ENCODE peak calls at places on chromosomes 2 and 18, in five cellular contexts. E, S, J, K and G are unnamed samples.

GRCh38 chr18:10417679-10418078 is 36.8 kb upstream of the APCDD1 start:
- DNase-seq in E (no peak), S (no peak), J (no peak), K (no peak), G (no peak)

GRCh38 chr2:152715854-152716428 is 1.3 kb downstream of the PRPF40A start:
- DNase-seq in E (no peak), S (no peak), J (peak), K (no peak), G (no peak)

GRCh38 chr2:6418316-6418715 is 447.4 kb downstream of the CMPK2 start:
- DNase-seq in E (no peak), S (no peak), J (no peak), K (no peak), G (no peak)

GRCh38 chr2:3377279-3377611 is 373 bp downstream of the EIPR1 start:
- DNase-seq in E (no peak), S (no peak), J (peak), K (no peak), G (no peak)

GRCh38 chr2:52976132-52976949 is 791.3 kb upstream of the CHAC2 start:
- DNase-seq in E (peak), S (peak), J (peak), K (no peak), G (no peak)

GRCh38 chr18:47263197-47263827 is 11.9 kb upstream of the SKOR2 start:
- DNase-seq in E (no peak), S (no peak), J (no peak), K (no peak), G (peak)

GRCh38 chr18:72727776-72728175 is 140.0 kb downstream of the NETO1 start:
- DNase-seq in E (no peak), S (no peak), J (no peak), K (no peak), G (no peak)

GRCh38 chr2:26355038-26355995 is 8.7 kb upstream of the ADGRF3 start:
- DNase-seq in E (no peak), S (no peak), J (peak), K (no peak), G (no peak)

GRCh38 chr18:55013685-55014084 is 54.4 kb upstream of the CCDC68 start:
- DNase-seq in E (no peak), S (no peak), J (no peak), K (no peak), G (no peak)

GRCh38 chr2:85669549-85669948 is 1.6 kb upstream of the SFTPB start:
- DNase-seq in E (no peak), S (no peak), J (no peak), K (no peak), G (no peak)

GRCh38 chr2:230267556-230267955 is 42.0 kb downstream of the SP140 start:
- DNase-seq in E (no peak), S (no peak), J (no peak), K (no peak), G (no peak)

GRCh38 chr2:27220091-27220490 is 2.9 kb downstream of the CAD start:
- DNase-seq in E (no peak), S (no peak), J (no peak), K (no peak), G (peak)

GRCh38 chr18:31695989-31696388 is 11.6 kb upstream of the B4GALT6 start:
- DNase-seq in E (no peak), S (no peak), J (no peak), K (no peak), G (no peak)

GRCh38 chr2:46793423-46794416 is 121.9 kb downstream of the MCFD2 start:
- DNase-seq in E (peak), S (no peak), J (no peak), K (no peak), G (no peak)

GRCh38 chr18:38241216-38241615 is 675.6 kb upstream of the CELF4 start:
- DNase-seq in E (no peak), S (no peak), J (no peak), K (no peak), G (no peak)

GRCh38 chr2:46985512-46985911 is 69.9 kb upstream of the MCFD2 start:
- DNase-seq in E (no peak), S (no peak), J (no peak), K (no peak), G (no peak)

GRCh38 chr18:58979615-58980014 is 114.9 kb downstream of the ZNF532 start:
- DNase-seq in E (no peak), S (no peak), J (no peak), K (no peak), G (no peak)

GRCh38 chr2:238786792-238787490 is 60.9 kb upstream of the TWIST2 start:
- DNase-seq in E (no peak), S (no peak), J (no peak), K (no peak), G (no peak)

GRCh38 chr18:30674619-30675018 is 367.9 kb downstream of the DSC3 start:
- DNase-seq in E (no peak), S (no peak), J (no peak), K (no peak), G (no peak)

GRCh38 chr2:158482594-158482993 is 25.8 kb downstream of the PKP4 start:
- DNase-seq in E (no peak), S (no peak), J (no peak), K (no peak), G (no peak)

GRCh38 chr2:120176526-120176925 is 46.7 kb downstream of the TMEM185B start:
- DNase-seq in E (no peak), S (no peak), J (no peak), K (no peak), G (no peak)

GRCh38 chr2:150624001-150624401 is 136.5 kb upstream of the RND3 start:
- DNase-seq in E (no peak), S (no peak), J (peak), K (peak), G (no peak)

GRCh38 chr18:6624271-6624670 is 105.2 kb upstream of the ARHGAP28 start:
- DNase-seq in E (no peak), S (no peak), J (peak), K (no peak), G (no peak)

GRCh38 chr2:202494300-202494699 is 118.2 kb downstream of the BMPR2 start:
- DNase-seq in E (no peak), S (no peak), J (peak), K (no peak), G (no peak)

GRCh38 chr2:80303006-80303741 is 1.4 kb downstream of the LRRTM1 start:
- DNase-seq in E (no peak), S (no peak), J (no peak), K (peak), G (peak)

GRCh38 chr2:172516299-172516698 is 39.6 kb upstream of the PDK1 start:
- DNase-seq in E (no peak), S (no peak), J (peak), K (no peak), G (no peak)

GRCh38 chr2:37230581-37230980 is 815 bp downstream of the CEBPZ start:
- DNase-seq in E (no peak), S (no peak), J (peak), K (no peak), G (no peak)

GRCh38 chr18:13982136-13982535 is 66.8 kb upstream of the MC2R start:
- DNase-seq in E (no peak), S (no peak), J (no peak), K (no peak), G (no peak)

GRCh38 chr2:224948859-224949258 is 93.4 kb downstream of the DOCK10 start:
- DNase-seq in E (no peak), S (no peak), J (peak), K (no peak), G (no peak)
- TF ChIP-seq CTCF in E (no peak), S (peak), J (no peak), K (no peak), G (no peak)

GRCh38 chr2:48205137-48205798 is 299.0 kb upstream of the FBXO11 start:
- DNase-seq in E (no peak), S (no peak), J (peak), K (no peak), G (no peak)
- TF ChIP-seq CTCF in E (no peak), S (peak), J (peak), K (no peak), G (peak)

GRCh38 chr2:122168799-122169198 is 413.3 kb downstream of the TSN start:
- DNase-seq in E (no peak), S (no peak), J (peak), K (no peak), G (no peak)
- TF ChIP-seq CTCF in E (no peak), S (no peak), J (peak), K (no peak), G (peak)

GRCh38 chr18:27211569-27211968 is 26.5 kb upstream of the CHST9 start:
- DNase-seq in E (no peak), S (no peak), J (no peak), K (no peak), G (no peak)
- TF ChIP-seq CTCF in E (no peak), S (peak), J (no peak), K (no peak), G (no peak)

GRCh38 chr2:215874418-215874817 is 138.9 kb downstream of the MREG start:
- DNase-seq in E (no peak), S (no peak), J (no peak), K (no peak), G (no peak)

GRCh38 chr2:215870088-215870490 is 143.3 kb downstream of the MREG start:
- DNase-seq in E (no peak), S (no peak), J (peak), K (no peak), G (no peak)

GRCh38 chr2:215868886-215869285 is 144.5 kb downstream of the MREG start:
- DNase-seq in E (no peak), S (no peak), J (no peak), K (no peak), G (no peak)

GRCh38 chr2:215866594-215866993 is 146.8 kb downstream of the MREG start:
- DNase-seq in E (no peak), S (no peak), J (no peak), K (no peak), G (no peak)

DNA sequence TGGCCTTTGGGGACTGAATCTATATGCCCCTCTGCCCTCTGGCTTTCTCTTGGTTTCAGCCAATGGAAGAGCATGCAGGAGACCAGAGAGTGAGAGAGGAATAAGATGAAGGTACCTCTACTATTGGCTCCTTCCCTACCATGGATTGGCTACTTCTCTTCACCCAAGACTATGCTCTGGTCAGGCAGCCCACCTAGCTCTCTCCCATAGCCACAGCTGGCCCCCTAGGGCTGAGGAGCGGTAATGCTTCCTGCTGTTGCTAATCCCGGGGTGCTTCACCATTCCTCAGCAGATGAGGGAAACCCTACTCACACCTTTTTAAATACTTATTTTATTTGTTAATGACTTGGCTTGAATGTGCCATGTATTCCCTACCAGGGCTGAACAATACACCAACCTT is 142.4 kb downstream of the MREG start:
- DNase-seq in E (no peak), S (no peak), J (no peak), K (no peak), G (no peak)
- TF ChIP-seq CTCF in E (no peak), S (peak), J (peak), K (no peak), G (peak)

DNA sequence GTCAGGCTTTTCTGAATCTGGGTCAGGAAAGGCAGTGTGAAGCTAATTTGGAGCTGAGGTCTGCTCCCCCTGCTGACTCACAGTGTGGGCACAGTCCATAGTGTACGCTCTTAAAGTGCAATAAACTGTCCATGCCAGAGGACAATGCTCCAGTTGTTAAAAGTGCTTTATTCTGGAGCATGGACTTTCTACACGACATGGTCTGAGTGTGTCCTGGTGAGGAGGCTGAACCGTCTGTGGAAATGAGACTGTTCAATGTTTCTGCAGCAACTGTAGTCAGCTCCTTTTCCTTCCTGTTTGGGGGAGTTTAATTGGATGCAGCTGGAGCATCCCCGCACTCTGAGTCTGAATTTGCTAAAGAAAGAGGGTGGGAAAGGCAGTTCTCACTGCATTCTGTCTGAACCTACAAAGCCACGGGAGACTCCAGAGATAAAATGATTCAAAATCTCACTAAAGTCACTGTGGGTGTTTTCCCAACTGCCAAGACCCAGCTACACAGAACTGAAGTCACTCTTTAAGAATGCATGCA is 110.2 kb upstream of the TRIB2 start:
- DNase-seq in E (no peak), S (no peak), J (peak), K (no peak), G (no peak)
- TF ChIP-seq CTCF in E (no peak), S (peak), J (peak), K (no peak), G (peak)